ENCODE peak calls at places on chromosomes 11 and 22, in five cellular contexts. V is A549, Q is H1, L is K562, T is endothelial cell of umbilical vein. S is an unnamed sample.

GRCh38 chr11:4607111-4607510 is 920 bp downstream of the TRIM68 start:
- DNase-seq in V (no peak), Q (no peak), L (peak; percentile 6), T (peak; percentile 50), S (no peak)

GRCh38 chr22:26707581-26707980 is 50.2 kb downstream of the MIAT start:
- DNase-seq in V (no peak), Q (no peak), L (no peak), T (no peak), S (no peak)

GRCh38 chr11:3049430-3050243 is 7.6 kb downstream of the CARS1 start:
- DNase-seq in V (peak; percentile 77), Q (no peak), L (no peak), T (peak; percentile 78), S (peak; percentile 95)

GRCh38 chr11:32266611-32267010 is 168.7 kb downstream of the WT1 start:
- DNase-seq in V (no peak), Q (no peak), L (no peak), T (no peak), S (no peak)

GRCh38 chr22:30205281-30206115 is 41.1 kb downstream of the LIF start:
- DNase-seq in V (peak; percentile 99), Q (no peak), L (peak; percentile 34), T (no peak), S (peak; percentile 82)

GRCh38 chr11:35662649-35663407 is at the start of gene TRIM44:
- DNase-seq in V (peak; percentile 87), Q (peak; percentile 82), L (peak; percentile 84), T (peak; percentile 82), S (peak; percentile 85)

GRCh38 chr11:36469881-36470802 is 39.9 kb downstream of the TRAF6 start:
- DNase-seq in V (no peak), Q (no peak), L (no peak), T (no peak), S (peak; percentile 55)

GRCh38 chr22:38881464-38881871 is 9.5 kb upstream of the CBX6 start:
- DNase-seq in V (no peak), Q (no peak), L (no peak), T (no peak), S (no peak)

GRCh38 chr11:48109046-48109666 is 107.5 kb upstream of the OR4B1 start:
- DNase-seq in V (peak; percentile 65), Q (peak; percentile 13), L (peak; percentile 54), T (peak; percentile 63), S (peak; percentile 75)

GRCh38 chr11:1546536-1547466 is 25.3 kb downstream of the DUSP8 start:
- DNase-seq in V (peak; percentile 58), Q (peak; percentile 86), L (peak; percentile 63), T (peak; percentile 28), S (peak; percentile 46)

GRCh38 chr11:113876798-113877672 is 1.7 kb upstream of the USP28 start:
- DNase-seq in V (no peak), Q (no peak), L (peak; percentile 17), T (no peak), S (peak; percentile 15)

GRCh38 chr11:2814751-2815150 is 70.8 kb downstream of the CDKN1C start:
- DNase-seq in V (no peak), Q (no peak), L (no peak), T (no peak), S (no peak)

GRCh38 chr22:27461470-27461869 is 340.1 kb downstream of the MN1 start:
- DNase-seq in V (peak; percentile 58), Q (no peak), L (no peak), T (no peak), S (no peak)

GRCh38 chr11:63882555-63883242 is 34.3 kb downstream of the RCOR2 start:
- DNase-seq in V (no peak), Q (peak; percentile 69), L (no peak), T (no peak), S (peak; percentile 93)

GRCh38 chr11:33701302-33701701 is 676 bp upstream of the C11orf91 start:
- DNase-seq in V (no peak), Q (no peak), L (no peak), T (peak; percentile 83), S (peak; percentile 47)

GRCh38 chr22:46528121-46528610 is 9.3 kb downstream of the CELSR1 start:
- DNase-seq in V (peak; percentile 93), Q (no peak), L (peak; percentile 32), T (peak; percentile 27), S (peak; percentile 99)

GRCh38 chr11:91158297-91158696 is 935.4 kb upstream of the CHORDC1 start:
- DNase-seq in V (no peak), Q (no peak), L (no peak), T (no peak), S (no peak)

GRCh38 chr11:10701982-10702381 is 8.4 kb upstream of the IRAG1 start:
- DNase-seq in V (no peak), Q (no peak), L (no peak), T (no peak), S (peak; percentile 13)

GRCh38 chr11:1796297-1797011 is 32.7 kb upstream of the CTSD start:
- DNase-seq in V (no peak), Q (no peak), L (no peak), T (no peak), S (no peak)

GRCh38 chr11:65066805-65067291 is 8.5 kb upstream of the NAALADL1 start:
- DNase-seq in V (no peak), Q (peak; percentile 64), L (no peak), T (no peak), S (no peak)

GRCh38 chr11:32839308-32839707 is 9.6 kb downstream of the PRRG4 start:
- DNase-seq in V (no peak), Q (no peak), L (no peak), T (no peak), S (no peak)

GRCh38 chr22:39498802-39499201 is 3.3 kb upstream of the MIEF1 start:
- DNase-seq in V (no peak), Q (no peak), L (no peak), T (no peak), S (no peak)

GRCh38 chr11:18115360-18116127 is 9.7 kb upstream of the SAAL1 start:
- DNase-seq in V (peak; percentile 72), Q (peak; percentile 84), L (peak; percentile 77), T (peak; percentile 62), S (peak; percentile 73)

GRCh38 chr11:72578051-72578450 is 96.2 kb downstream of the PDE2A start:
- DNase-seq in V (no peak), Q (no peak), L (no peak), T (no peak), S (no peak)

GRCh38 chr11:64253481-64253880 is 2.2 kb downstream of the PLCB3 start:
- DNase-seq in V (no peak), Q (no peak), L (no peak), T (no peak), S (no peak)

GRCh38 chr22:27045103-27045940 is 387.9 kb downstream of the MIAT start:
- DNase-seq in V (peak; percentile 66), Q (no peak), L (no peak), T (peak; percentile 28), S (no peak)

GRCh38 chr11:574632-575323 is 1.5 kb upstream of the PHRF1 start:
- DNase-seq in V (no peak), Q (no peak), L (peak; percentile 37), T (peak; percentile 16), S (no peak)

GRCh38 chr11:81989093-81989492 is 744.6 kb downstream of the FAM181B start:
- DNase-seq in V (no peak), Q (no peak), L (no peak), T (no peak), S (no peak)

GRCh38 chr11:33779849-33780528 is 5.7 kb upstream of the FBXO3 start:
- DNase-seq in V (no peak), Q (no peak), L (no peak), T (no peak), S (no peak)

GRCh38 chr11:72524711-72525110 is 90.4 kb upstream of the CLPB start:
- DNase-seq in V (no peak), Q (no peak), L (peak; percentile 9), T (no peak), S (no peak)

DNA sequence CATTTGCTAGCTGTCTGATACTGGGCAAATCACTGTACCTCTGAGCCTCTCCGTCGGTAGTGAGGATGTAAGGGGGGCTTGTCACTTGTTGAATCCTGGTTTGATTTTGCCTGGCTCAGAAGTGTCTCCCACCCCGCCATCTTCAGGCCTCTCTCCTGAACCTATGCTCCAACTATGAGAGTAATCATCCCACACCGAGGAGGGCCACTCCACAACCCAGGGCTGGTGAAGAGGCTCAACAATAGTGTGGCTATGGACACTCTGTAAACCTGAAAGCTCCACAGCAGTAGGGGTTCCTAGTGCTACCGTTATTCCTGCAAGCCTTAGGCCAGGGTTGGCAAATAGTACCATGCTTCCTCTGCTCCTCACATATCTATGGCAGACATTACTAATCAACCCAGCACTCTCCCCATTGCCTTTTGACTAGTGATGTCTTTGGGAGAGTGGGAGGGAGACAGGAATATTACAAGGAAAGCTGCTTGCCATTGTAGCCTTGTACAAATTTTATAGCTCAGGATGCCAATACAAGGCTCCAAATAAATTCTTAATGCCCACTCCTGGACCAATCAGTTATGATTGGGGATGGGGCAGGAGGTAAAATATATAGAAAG is 134.0 kb upstream of the TEAD1 start:
- DNase-seq in V (peak; percentile 38), Q (no peak), L (no peak), T (no peak), S (no peak)
- TF ChIP-seq MAX in V (no peak), Q (no peak), L (no peak), T (no peak), S (no peak)

GRCh38 chr22:35303029-35303624 is 3.4 kb downstream of the TOM1 start:
- DNase-seq in V (no peak), Q (no peak), L (no peak), T (no peak), S (no peak)

GRCh38 chr22:35299217-35299716 is 427 bp upstream of the TOM1 start:
- DNase-seq in V (no peak), Q (no peak), L (no peak), T (no peak), S (no peak)

GRCh38 chr22:35305525-35306070 is 5.9 kb downstream of the TOM1 start:
- DNase-seq in V (no peak), Q (no peak), L (no peak), T (no peak), S (no peak)

GRCh38 chr22:35299717-35300497 is at the start of gene TOM1:
- DNase-seq in V (peak; percentile 97), Q (peak; percentile 99), L (peak; percentile 96), T (peak; percentile 99), S (peak; percentile 98)

GRCh38 chr22:35301370-35301874 is 1.7 kb downstream of the TOM1 start:
- DNase-seq in V (peak; percentile 85), Q (no peak), L (peak; percentile 57), T (no peak), S (peak; percentile 96)
- H3K4me3 ChIP-seq in V (peak overlapping the region; percentile 71), Q (no peak overlapping the region), L (peak overlapping the region; percentile 68), T (no peak overlapping the region), S (peak overlapping the region; percentile 70)

GRCh38 chr11:57645716-57646085 is 4.0 kb downstream of the YPEL4 start:
- DNase-seq in V (no peak), Q (peak; percentile 70), L (no peak), T (no peak), S (no peak)
- TF ChIP-seq POLR2A in V (no peak), Q (no peak), L (no peak), T (no peak), S (no peak)

GRCh38 chr11:6553634-6554033 is 49.8 kb downstream of the RRP8 start:
- DNase-seq in V (no peak), Q (no peak), L (no peak), T (no peak), S (no peak)
- TF ChIP-seq MAX in V (no peak), Q (no peak), L (no peak), T (no peak), S (no peak)